ENCODE peak calls at places on chromosomes 5 and 9, in five cellular contexts. Q is H7; F is Right ventricle myocardium superior; O is activated effector memory CD4-positive, alpha-beta T cell treated with Interleukin-2 at 50 U/mL for 16 hours; B is activated CD8-positive, alpha-beta T cell treated with anti-CD3 and anti-CD28 coated beads for 36 hours. E is an unnamed sample.

GRCh38 chr9:90789862-90790261 is 11.8 kb upstream of the SYK start:
- DNase-seq in Q (no peak), F (no peak), O (no peak), B (no peak), E (no peak)

GRCh38 chr5:139951983-139952382 is 91.1 kb downstream of the NRG2 start:
- DNase-seq in Q (no peak), F (no peak), O (no peak), B (no peak), E (no peak)

GRCh38 chr5:67805666-67806348 is 409.7 kb upstream of the PIK3R1 start:
- DNase-seq in Q (peak), F (no peak), O (no peak), B (no peak), E (no peak)

GRCh38 chr9:127311239-127311741 is 46.7 kb downstream of the GARNL3 start:
- DNase-seq in Q (peak), F (no peak), O (no peak), B (peak), E (no peak)

GRCh38 chr9:108813951-108814601 is 41.7 kb downstream of the ACTL7B start:
- DNase-seq in Q (peak), F (no peak), O (no peak), B (no peak), E (peak)

GRCh38 chr9:134955156-134955555 is 37.4 kb upstream of the FCN1 start:
- DNase-seq in Q (peak), F (peak), O (no peak), B (no peak), E (no peak)

GRCh38 chr5:177386542-177386941 is 2.3 kb downstream of the SLC34A1 start:
- DNase-seq in Q (no peak), F (no peak), O (no peak), B (no peak), E (no peak)

GRCh38 chr9:38196721-38197120 is 127.7 kb upstream of the SHB start:
- DNase-seq in Q (no peak), F (no peak), O (no peak), B (no peak), E (no peak)

GRCh38 chr9:78189461-78189860 is 46.4 kb upstream of the CEP78 start:
- DNase-seq in Q (no peak), F (no peak), O (no peak), B (no peak), E (no peak)

GRCh38 chr9:31542384-31543055 is 841.9 kb upstream of the ACO1 start:
- DNase-seq in Q (peak), F (no peak), O (peak), B (peak), E (peak)

GRCh38 chr5:109589239-109589638 is 100.5 kb upstream of the MAN2A1 start:
- DNase-seq in Q (no peak), F (no peak), O (no peak), B (no peak), E (no peak)

GRCh38 chr5:108324886-108325285 is 57.0 kb downstream of the FBXL17 start:
- DNase-seq in Q (no peak), F (no peak), O (no peak), B (no peak), E (no peak)

GRCh38 chr9:4237748-4238511 is 61.9 kb downstream of the GLIS3 start:
- DNase-seq in Q (peak), F (no peak), O (no peak), B (no peak), E (no peak)

GRCh38 chr9:19271081-19271480 is 40.6 kb downstream of the DENND4C start:
- DNase-seq in Q (no peak), F (no peak), O (no peak), B (no peak), E (no peak)

GRCh38 chr9:131709741-131710499 is 30.0 kb downstream of the RAPGEF1 start:
- DNase-seq in Q (no peak), F (no peak), O (no peak), B (peak), E (no peak)

GRCh38 chr5:124411089-124411488 is 335.4 kb downstream of the ZNF608 start:
- DNase-seq in Q (no peak), F (no peak), O (no peak), B (no peak), E (no peak)

GRCh38 chr9:109467936-109468335 is 30.2 kb downstream of the PTPN3 start:
- DNase-seq in Q (no peak), F (no peak), O (no peak), B (peak), E (no peak)

GRCh38 chr5:178786859-178787499 is 56.5 kb upstream of the ZNF354A start:
- DNase-seq in Q (no peak), F (no peak), O (no peak), B (no peak), E (peak)

GRCh38 chr5:96200611-96201010 is 232.4 kb downstream of the PCSK1 start:
- DNase-seq in Q (no peak), F (no peak), O (no peak), B (no peak), E (no peak)

GRCh38 chr9:128025756-128026155 is 41.4 kb downstream of the NAIF1 start:
- DNase-seq in Q (no peak), F (no peak), O (peak), B (no peak), E (no peak)

GRCh38 chr5:52531105-52531504 is 256.6 kb upstream of the ITGA1 start:
- DNase-seq in Q (no peak), F (no peak), O (no peak), B (no peak), E (no peak)

GRCh38 chr5:13316191-13316590 is 628.3 kb downstream of the DNAH5 start:
- DNase-seq in Q (no peak), F (no peak), O (no peak), B (no peak), E (no peak)

GRCh38 chr5:135740475-135740874 is 94.0 kb upstream of the SLC25A48 start:
- DNase-seq in Q (no peak), F (no peak), O (no peak), B (no peak), E (no peak)

GRCh38 chr9:27542519-27542918 is 12.9 kb upstream of the MOB3B start:
- DNase-seq in Q (no peak), F (no peak), O (no peak), B (no peak), E (no peak)

GRCh38 chr5:143453722-143454121 is 50.2 kb upstream of the NR3C1 start:
- DNase-seq in Q (no peak), F (no peak), O (no peak), B (no peak), E (no peak)

GRCh38 chr5:156460496-156460895 is 133.5 kb downstream of the SGCD start:
- DNase-seq in Q (no peak), F (no peak), O (no peak), B (no peak), E (no peak)

GRCh38 chr9:36813149-36813548 is 220.9 kb downstream of the PAX5 start:
- DNase-seq in Q (no peak), F (no peak), O (no peak), B (no peak), E (no peak)

GRCh38 chr9:104774831-104775573 is 11.1 kb downstream of the NIPSNAP3B start:
- DNase-seq in Q (no peak), F (no peak), O (no peak), B (no peak), E (no peak)

GRCh38 chr9:128115187-128116103 is 12.1 kb downstream of the PTGES2 start:
- DNase-seq in Q (peak), F (peak), O (no peak), B (peak), E (no peak)

GRCh38 chr9:86434039-86434726 is 80.0 kb upstream of the TUT7 start:
- DNase-seq in Q (peak), F (no peak), O (no peak), B (no peak), E (peak)

GRCh38 chr9:136538599-136539426 is 7.0 kb downstream of the NOTCH1 start:
- DNase-seq in Q (no peak), F (peak), O (peak), B (peak), E (no peak)

GRCh38 chr9:134617836-134618162 is 23.8 kb upstream of the COL5A1 start:
- DNase-seq in Q (peak), F (no peak), O (no peak), B (no peak), E (no peak)

GRCh38 chr9:113164536-113165300 is 13.9 kb downstream of the SLC31A2 start:
- DNase-seq in Q (no peak), F (peak), O (no peak), B (no peak), E (no peak)

GRCh38 chr5:61280766-61281427 is 51.2 kb upstream of the ZSWIM6 start:
- DNase-seq in Q (no peak), F (peak), O (no peak), B (peak), E (no peak)

GRCh38 chr9:20873240-20873860 is 158.1 kb downstream of the HACD4 start:
- DNase-seq in Q (no peak), F (no peak), O (no peak), B (no peak), E (peak)

GRCh38 chr5:60473654-60474053 is 226.3 kb downstream of the DEPDC1B start:
- DNase-seq in Q (no peak), F (no peak), O (no peak), B (no peak), E (no peak)

GRCh38 chr5:107469485-107469884 is 201.3 kb downstream of the EFNA5 start:
- DNase-seq in Q (no peak), F (no peak), O (no peak), B (no peak), E (peak)

GRCh38 chr9:3480353-3480655 is 45.5 kb downstream of the RFX3 start:
- DNase-seq in Q (no peak), F (no peak), O (no peak), B (no peak), E (no peak)

GRCh38 chr9:4366649-4367330 is 66.9 kb upstream of the GLIS3 start:
- DNase-seq in Q (peak), F (no peak), O (no peak), B (peak), E (no peak)